ENCODE peak calls at places on chromosomes 5 and 9, in nine cellular contexts. One of them, this sample, is unnamed.

GRCh38 chr5:178668579-178668978 is 41.7 kb upstream of the CLK4 start:
- DNase-seq in GM23248: no peak
- DNase-seq in cardiac muscle cell: no peak
- DNase-seq in right atrium auricular region: no peak
- DNase-seq in lung: no peak
- DNase-seq in foreskin fibroblast: no peak
- DNase-seq in mesendoderm: no peak
- DNase-seq in IMR-90: no peak
- DNase-seq in CD4-positive, alpha-beta memory T cell: no peak
- DNase-seq in this sample: no peak

GRCh38 chr9:81108391-81108790 is 581.0 kb downstream of the TLE1 start:
- DNase-seq in GM23248: no peak
- DNase-seq in cardiac muscle cell: no peak
- DNase-seq in right atrium auricular region: no peak
- DNase-seq in lung: no peak
- DNase-seq in foreskin fibroblast: no peak
- DNase-seq in mesendoderm: peak
- DNase-seq in IMR-90: peak
- DNase-seq in CD4-positive, alpha-beta memory T cell: no peak
- DNase-seq in this sample: peak

GRCh38 chr9:87543251-87543650 is 45.6 kb downstream of the DAPK1 start:
- DNase-seq in GM23248: peak
- DNase-seq in cardiac muscle cell: peak
- DNase-seq in right atrium auricular region: no peak
- DNase-seq in lung: no peak
- DNase-seq in foreskin fibroblast: no peak
- DNase-seq in mesendoderm: no peak
- DNase-seq in IMR-90: no peak
- DNase-seq in CD4-positive, alpha-beta memory T cell: no peak
- DNase-seq in this sample: no peak

GRCh38 chr9:85258823-85259370 is 482.9 kb downstream of the AGTPBP1 start:
- DNase-seq in GM23248: peak
- DNase-seq in cardiac muscle cell: peak
- DNase-seq in right atrium auricular region: peak
- DNase-seq in lung: no peak
- DNase-seq in foreskin fibroblast: peak
- DNase-seq in mesendoderm: peak
- DNase-seq in IMR-90: no peak
- DNase-seq in CD4-positive, alpha-beta memory T cell: no peak
- DNase-seq in this sample: no peak

GRCh38 chr5:21654-22233 is 70.2 kb upstream of the PLEKHG4B start:
- DNase-seq in GM23248: peak
- DNase-seq in cardiac muscle cell: peak
- DNase-seq in right atrium auricular region: no peak
- DNase-seq in lung: no peak
- DNase-seq in foreskin fibroblast: peak
- DNase-seq in mesendoderm: no peak
- DNase-seq in IMR-90: peak
- DNase-seq in CD4-positive, alpha-beta memory T cell: no peak
- DNase-seq in this sample: peak

GRCh38 chr5:74519161-74519571 is 121.4 kb downstream of the ENC1 start:
- DNase-seq in GM23248: no peak
- DNase-seq in cardiac muscle cell: no peak
- DNase-seq in right atrium auricular region: no peak
- DNase-seq in lung: no peak
- DNase-seq in foreskin fibroblast: no peak
- DNase-seq in mesendoderm: peak
- DNase-seq in IMR-90: no peak
- DNase-seq in CD4-positive, alpha-beta memory T cell: no peak
- DNase-seq in this sample: no peak

GRCh38 chr5:39016587-39017275 is 57.5 kb downstream of the RICTOR start:
- DNase-seq in GM23248: peak
- DNase-seq in cardiac muscle cell: no peak
- DNase-seq in right atrium auricular region: no peak
- DNase-seq in lung: no peak
- DNase-seq in foreskin fibroblast: peak
- DNase-seq in mesendoderm: no peak
- DNase-seq in IMR-90: no peak
- DNase-seq in CD4-positive, alpha-beta memory T cell: no peak
- DNase-seq in this sample: no peak

GRCh38 chr5:106290841-106291240 is 1379.9 kb downstream of the EFNA5 start:
- DNase-seq in GM23248: peak
- DNase-seq in cardiac muscle cell: no peak
- DNase-seq in right atrium auricular region: no peak
- DNase-seq in lung: no peak
- DNase-seq in foreskin fibroblast: peak
- DNase-seq in mesendoderm: no peak
- DNase-seq in IMR-90: peak
- DNase-seq in CD4-positive, alpha-beta memory T cell: no peak
- DNase-seq in this sample: no peak

GRCh38 chr9:129891519-129891918 is 56.3 kb downstream of the USP20 start:
- DNase-seq in GM23248: no peak
- DNase-seq in cardiac muscle cell: no peak
- DNase-seq in right atrium auricular region: no peak
- DNase-seq in lung: no peak
- DNase-seq in foreskin fibroblast: no peak
- DNase-seq in mesendoderm: no peak
- DNase-seq in IMR-90: no peak
- DNase-seq in CD4-positive, alpha-beta memory T cell: peak
- DNase-seq in this sample: no peak

GRCh38 chr9:100228352-100228869 is 124.3 kb downstream of the TEX10 start:
- DNase-seq in GM23248: no peak
- DNase-seq in cardiac muscle cell: no peak
- DNase-seq in right atrium auricular region: no peak
- DNase-seq in lung: no peak
- DNase-seq in foreskin fibroblast: no peak
- DNase-seq in mesendoderm: no peak
- DNase-seq in IMR-90: no peak
- DNase-seq in CD4-positive, alpha-beta memory T cell: no peak
- DNase-seq in this sample: no peak

GRCh38 chr5:52693279-52693678 is 94.4 kb upstream of the ITGA1 start:
- DNase-seq in GM23248: peak
- DNase-seq in cardiac muscle cell: peak
- DNase-seq in right atrium auricular region: no peak
- DNase-seq in lung: no peak
- DNase-seq in foreskin fibroblast: no peak
- DNase-seq in mesendoderm: peak
- DNase-seq in IMR-90: peak
- DNase-seq in CD4-positive, alpha-beta memory T cell: peak
- DNase-seq in this sample: no peak

GRCh38 chr9:124286292-124286931 is 28.7 kb downstream of the NEK6 start:
- DNase-seq in GM23248: peak
- DNase-seq in cardiac muscle cell: peak
- DNase-seq in right atrium auricular region: no peak
- DNase-seq in lung: no peak
- DNase-seq in foreskin fibroblast: peak
- DNase-seq in mesendoderm: no peak
- DNase-seq in IMR-90: peak
- DNase-seq in CD4-positive, alpha-beta memory T cell: no peak
- DNase-seq in this sample: peak

GRCh38 chr5:33649801-33650482 is 209.2 kb downstream of the TARS1 start:
- DNase-seq in GM23248: peak
- DNase-seq in cardiac muscle cell: peak
- DNase-seq in right atrium auricular region: no peak
- DNase-seq in lung: no peak
- DNase-seq in foreskin fibroblast: peak
- DNase-seq in mesendoderm: no peak
- DNase-seq in IMR-90: peak
- DNase-seq in CD4-positive, alpha-beta memory T cell: no peak
- DNase-seq in this sample: peak

GRCh38 chr9:94554439-94555331 is at the start of gene PCAT7:
- DNase-seq in GM23248: peak
- DNase-seq in cardiac muscle cell: peak
- DNase-seq in right atrium auricular region: no peak
- DNase-seq in lung: peak
- DNase-seq in foreskin fibroblast: peak
- DNase-seq in mesendoderm: peak
- DNase-seq in IMR-90: no peak
- DNase-seq in CD4-positive, alpha-beta memory T cell: no peak
- DNase-seq in this sample: no peak
- H3K4me3 ChIP-seq in GM23248: no peak
- H3K4me3 ChIP-seq in cardiac muscle cell: peak
- H3K4me3 ChIP-seq in right atrium auricular region: no peak
- H3K4me3 ChIP-seq in lung: no peak
- H3K4me3 ChIP-seq in foreskin fibroblast: no peak
- H3K4me3 ChIP-seq in mesendoderm: peak
- H3K4me3 ChIP-seq in IMR-90: no peak
- H3K4me3 ChIP-seq in CD4-positive, alpha-beta memory T cell: no peak
- H3K4me3 ChIP-seq in this sample: no peak

GRCh38 chr9:127693143-127693542 is 13.6 kb upstream of the CFAP157 start:
- DNase-seq in GM23248: no peak
- DNase-seq in cardiac muscle cell: no peak
- DNase-seq in right atrium auricular region: no peak
- DNase-seq in lung: no peak
- DNase-seq in foreskin fibroblast: no peak
- DNase-seq in mesendoderm: no peak
- DNase-seq in IMR-90: no peak
- DNase-seq in CD4-positive, alpha-beta memory T cell: no peak
- DNase-seq in this sample: no peak
- H3K4me3 ChIP-seq in GM23248: no peak
- H3K4me3 ChIP-seq in cardiac muscle cell: no peak
- H3K4me3 ChIP-seq in right atrium auricular region: no peak
- H3K4me3 ChIP-seq in lung: no peak
- H3K4me3 ChIP-seq in foreskin fibroblast: no peak
- H3K4me3 ChIP-seq in mesendoderm: no peak
- H3K4me3 ChIP-seq in IMR-90: no peak
- H3K4me3 ChIP-seq in CD4-positive, alpha-beta memory T cell: no peak
- H3K4me3 ChIP-seq in this sample: no peak

DNA sequence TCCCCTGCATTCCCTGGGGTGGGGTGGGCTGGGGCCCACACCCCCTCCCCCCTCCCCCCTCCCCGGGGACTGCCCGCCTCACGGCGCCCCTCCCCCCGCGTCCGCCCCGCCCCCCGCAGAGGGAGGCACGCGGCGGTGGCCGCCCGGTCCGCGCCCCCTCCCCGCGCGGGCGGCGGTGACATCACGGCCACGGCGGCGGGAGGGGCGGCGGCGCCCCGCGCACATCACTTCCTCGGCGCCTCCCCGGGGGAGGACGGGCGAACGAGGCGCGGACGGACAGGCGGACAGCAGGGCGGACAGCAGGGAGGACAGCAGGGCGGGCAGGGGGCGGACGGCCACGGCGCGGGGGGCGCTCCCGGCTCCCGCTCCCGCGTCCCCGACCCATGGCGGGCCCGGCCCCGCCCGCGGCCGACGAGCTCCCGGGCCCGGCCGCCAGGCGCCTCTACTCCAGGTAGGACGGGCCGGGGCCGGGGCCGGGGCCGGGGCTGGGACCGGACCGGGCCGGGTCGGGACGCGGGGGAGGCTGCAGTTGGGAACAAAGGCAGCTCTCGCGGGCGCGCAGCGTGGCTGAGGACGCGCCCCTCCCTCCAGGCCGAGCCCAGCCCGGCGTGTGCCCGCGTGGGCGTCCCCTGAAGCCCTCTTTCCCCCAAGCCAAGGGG is at the start of gene GPSM1:
- DNase-seq in GM23248: peak
- DNase-seq in cardiac muscle cell: peak
- DNase-seq in right atrium auricular region: no peak
- DNase-seq in lung: no peak
- DNase-seq in foreskin fibroblast: peak
- DNase-seq in mesendoderm: no peak
- DNase-seq in IMR-90: peak
- DNase-seq in CD4-positive, alpha-beta memory T cell: peak
- DNase-seq in this sample: no peak
- H3K4me3 ChIP-seq in GM23248: peak
- H3K4me3 ChIP-seq in cardiac muscle cell: peak
- H3K4me3 ChIP-seq in right atrium auricular region: peak
- H3K4me3 ChIP-seq in lung: peak
- H3K4me3 ChIP-seq in foreskin fibroblast: peak
- H3K4me3 ChIP-seq in mesendoderm: peak
- H3K4me3 ChIP-seq in IMR-90: peak
- H3K4me3 ChIP-seq in CD4-positive, alpha-beta memory T cell: peak
- H3K4me3 ChIP-seq in this sample: peak

DNA sequence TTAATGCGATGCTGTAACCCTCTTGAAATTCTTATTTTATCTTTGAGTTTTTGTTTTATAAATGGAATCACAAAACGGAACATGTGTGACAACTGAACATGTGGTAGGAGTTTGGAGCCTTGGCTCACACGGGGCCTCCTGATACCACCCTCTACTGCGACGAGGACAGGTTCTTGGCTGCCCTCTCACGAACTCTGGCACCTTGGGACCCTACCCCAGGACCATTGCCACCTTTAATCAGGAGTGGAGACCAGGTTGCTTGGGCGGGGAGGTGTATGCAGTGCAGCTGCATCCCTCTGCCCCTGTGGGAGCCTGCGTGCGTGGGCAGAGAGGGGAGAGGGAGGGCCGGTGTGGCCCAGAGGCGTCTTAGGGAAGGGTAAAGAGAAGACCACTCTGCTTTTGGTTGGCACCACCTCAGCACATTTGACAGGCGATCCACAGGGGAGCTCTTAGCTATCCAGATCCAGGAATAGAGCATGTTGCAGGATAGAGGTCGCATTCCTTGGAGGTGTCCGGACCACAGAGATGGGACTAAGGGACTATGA is 753.9 kb upstream of the PTPRD start:
- DNase-seq in GM23248: no peak
- DNase-seq in cardiac muscle cell: no peak
- DNase-seq in right atrium auricular region: no peak
- DNase-seq in lung: no peak
- DNase-seq in foreskin fibroblast: no peak
- DNase-seq in mesendoderm: no peak
- DNase-seq in IMR-90: no peak
- DNase-seq in CD4-positive, alpha-beta memory T cell: no peak
- DNase-seq in this sample: no peak
- H3K4me3 ChIP-seq in GM23248: no peak
- H3K4me3 ChIP-seq in cardiac muscle cell: no peak
- H3K4me3 ChIP-seq in right atrium auricular region: no peak
- H3K4me3 ChIP-seq in lung: no peak
- H3K4me3 ChIP-seq in foreskin fibroblast: no peak
- H3K4me3 ChIP-seq in mesendoderm: no peak
- H3K4me3 ChIP-seq in IMR-90: no peak
- H3K4me3 ChIP-seq in CD4-positive, alpha-beta memory T cell: no peak
- H3K4me3 ChIP-seq in this sample: no peak

This sample was measured in skeletal muscle cell.